ENCODE peak calls at places on chromosomes 7 and 10, in four cellular contexts. D is WTC11, H is SK-N-SH, M is K562. R is an unnamed sample.

GRCh38 chr10:29646238-29646902 is 11.6 kb upstream of the SVIL start:
- DNase-seq in H (peak), D (no peak), M (no peak), R (no peak)

GRCh38 chr7:139108256-139109187 is 998 bp downstream of the ZC3HAV1 start:
- DNase-seq in H (no peak), D (peak), M (no peak), R (no peak)

GRCh38 chr7:129843365-129843898 is 109.3 kb downstream of the UBE2H start:
- DNase-seq in D (peak), M (no peak), H (no peak), R (no peak)

GRCh38 chr7:38182450-38182849 is 4.4 kb downstream of the STARD3NL start:
- DNase-seq in M (peak), H (no peak), D (no peak), R (no peak)

GRCh38 chr10:103666751-103667150 is 173.2 kb downstream of the NEURL1 start:
- DNase-seq in D (no peak), M (no peak), H (no peak), R (no peak)

GRCh38 chr10:43204943-43205671 is 61.8 kb downstream of the RASGEF1A start:
- DNase-seq in D (peak), M (peak), H (peak), R (peak)

GRCh38 chr10:59991661-59992060 is 85.3 kb upstream of the CCDC6 start:
- DNase-seq in H (no peak), D (peak), M (peak), R (no peak)

GRCh38 chr10:132392811-132393694 is 3.9 kb upstream of the PWWP2B start:
- DNase-seq in M (no peak), H (no peak), D (no peak), R (no peak)

GRCh38 chr7:76428868-76429805 is 4.4 kb downstream of the ZP3 start:
- DNase-seq in D (no peak), M (peak), H (no peak), R (no peak)

GRCh38 chr7:44782460-44782859 is 14.0 kb upstream of the PPIA start:
- DNase-seq in D (no peak), H (no peak), M (no peak), R (no peak)

GRCh38 chr10:117364121-117364960 is 10.9 kb downstream of the PDZD8 start:
- DNase-seq in D (no peak), H (no peak), M (peak), R (no peak)

GRCh38 chr10:63156236-63156635 is 23.1 kb downstream of the NRBF2 start:
- DNase-seq in H (no peak), M (no peak), D (no peak), R (no peak)

GRCh38 chr10:59582779-59583178 is 126.9 kb downstream of the SLC16A9 start:
- DNase-seq in H (peak), M (no peak), D (no peak), R (no peak)

GRCh38 chr7:46089281-46089680 is 168.2 kb upstream of the IGFBP3 start:
- DNase-seq in M (no peak), D (no peak), H (no peak), R (no peak)

GRCh38 chr7:20744913-20745587 is 41.6 kb downstream of the SP8 start:
- DNase-seq in H (no peak), M (peak), D (no peak), R (no peak)

GRCh38 chr10:113133497-113133896 is 183.4 kb downstream of the TCF7L2 start:
- DNase-seq in H (no peak), D (no peak), M (no peak), R (no peak)

GRCh38 chr10:101775273-101776131 is at the start of gene FGF8:
- DNase-seq in D (no peak), M (no peak), H (no peak), R (no peak)

GRCh38 chr7:51817694-51818093 is 501.1 kb upstream of the COBL start:
- DNase-seq in M (no peak), H (no peak), D (no peak), R (no peak)

GRCh38 chr7:66013938-66014337 is 31.9 kb upstream of the GUSB start:
- DNase-seq in H (peak), M (peak), D (peak), R (peak)

GRCh38 chr10:128028508-128029279 is 97.5 kb downstream of the MKI67 start:
- DNase-seq in M (no peak), D (no peak), H (no peak), R (no peak)

GRCh38 chr7:3914385-3914784 is 613.3 kb downstream of the SDK1 start:
- DNase-seq in M (no peak), H (no peak), D (no peak), R (peak)

GRCh38 chr10:124279882-124280281 is 138.8 kb downstream of the OAT start:
- DNase-seq in D (no peak), M (no peak), H (no peak), R (no peak)

DNA sequence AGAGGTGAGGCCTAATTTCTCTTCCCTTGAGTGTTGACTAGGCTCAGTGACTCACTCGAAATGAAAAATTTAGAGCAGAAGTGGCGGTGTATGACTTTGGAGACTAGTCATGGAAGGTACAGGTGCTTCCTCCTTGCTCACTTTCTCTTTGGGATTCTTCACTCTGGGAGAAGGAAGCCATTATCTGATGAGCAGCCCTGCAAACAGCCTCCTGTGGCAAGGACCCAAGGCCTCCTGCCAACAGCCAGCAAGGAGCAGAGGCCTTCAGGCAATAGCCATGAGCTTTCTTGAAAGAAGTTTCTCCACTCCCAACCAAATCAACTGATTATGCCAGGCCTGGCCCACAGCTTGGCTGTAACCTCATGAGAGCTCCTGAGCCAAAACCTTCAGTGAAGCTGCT is 369.6 kb upstream of the VWC2 start:
- DNase-seq in M (no peak), H (no peak), D (no peak), R (no peak)
- TF ChIP-seq FOXJ3 in M (no peak), H (no peak), D (no peak), R (no peak)

GRCh38 chr7:99789441-99790070 is 5.6 kb upstream of the CYP3A4 start:
- DNase-seq in D (no peak), H (no peak), M (no peak), R (no peak)
- TF ChIP-seq FOXJ3 in D (no peak), H (no peak), M (no peak), R (no peak)

GRCh38 chr7:133248901-133249300 is 4.0 kb upstream of the EXOC4 start:
- DNase-seq in D (no peak), M (no peak), H (no peak), R (no peak)

GRCh38 chr7:133255461-133255860 is 2.6 kb downstream of the EXOC4 start:
- DNase-seq in D (no peak), H (no peak), M (no peak), R (no peak)

GRCh38 chr7:133253522-133253882 is 624 bp downstream of the EXOC4 start:
- DNase-seq in D (no peak), M (peak), H (no peak), R (peak)

GRCh38 chr7:133252506-133252857 is 396 bp upstream of the EXOC4 start:
- DNase-seq in D (no peak), M (no peak), H (no peak), R (no peak)

DNA sequence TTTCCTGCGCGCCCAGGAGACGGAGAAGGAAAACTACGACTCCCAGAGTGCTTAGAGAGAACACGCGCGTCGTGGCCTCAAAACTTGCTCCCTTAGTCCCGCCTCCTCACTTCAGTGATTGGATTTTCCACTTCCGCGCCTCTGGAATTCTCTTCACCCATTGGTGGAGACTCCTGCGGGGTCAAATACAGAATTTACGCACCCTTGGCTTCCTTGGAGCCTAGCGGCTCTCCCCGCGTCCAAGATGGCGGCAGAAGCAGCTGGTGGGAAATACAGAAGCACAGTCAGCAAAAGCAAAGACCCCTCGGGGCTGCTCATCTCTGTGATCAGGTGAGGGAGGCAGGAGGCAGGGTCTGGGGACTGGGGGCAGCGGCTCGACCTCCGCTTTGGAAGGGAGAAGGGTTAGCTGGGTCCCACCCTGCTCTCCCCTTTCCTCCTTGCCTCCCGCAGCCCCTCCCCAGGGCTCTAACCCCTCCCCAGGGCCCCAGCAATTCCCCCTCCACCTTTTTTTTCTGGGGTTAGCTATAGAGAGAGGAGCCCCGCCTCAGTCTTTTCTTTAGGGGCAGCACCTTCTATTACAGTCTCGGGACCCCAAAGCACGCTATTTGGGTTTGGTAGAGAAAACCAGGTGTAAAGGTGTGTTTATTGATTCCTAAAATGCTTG is at the start of gene EXOC4:
- DNase-seq in M (peak), H (peak), D (peak), R (peak)
- TF ChIP-seq FOXJ3 in M (no peak), H (no peak), D (no peak), R (no peak)

GRCh38 chr7:117808910-117809705 is 64.1 kb downstream of the CTTNBP2 start:
- DNase-seq in D (no peak), H (no peak), M (no peak), R (no peak)

GRCh38 chr7:117806011-117806410 is 67.2 kb downstream of the CTTNBP2 start:
- DNase-seq in M (no peak), D (no peak), H (no peak), R (no peak)

GRCh38 chr7:117809958-117810357 is 63.3 kb downstream of the CTTNBP2 start:
- DNase-seq in H (no peak), D (no peak), M (peak), R (no peak)

GRCh38 chr7:117808273-117808868 is 64.9 kb downstream of the CTTNBP2 start:
- DNase-seq in M (no peak), D (peak), H (no peak), R (no peak)

DNA sequence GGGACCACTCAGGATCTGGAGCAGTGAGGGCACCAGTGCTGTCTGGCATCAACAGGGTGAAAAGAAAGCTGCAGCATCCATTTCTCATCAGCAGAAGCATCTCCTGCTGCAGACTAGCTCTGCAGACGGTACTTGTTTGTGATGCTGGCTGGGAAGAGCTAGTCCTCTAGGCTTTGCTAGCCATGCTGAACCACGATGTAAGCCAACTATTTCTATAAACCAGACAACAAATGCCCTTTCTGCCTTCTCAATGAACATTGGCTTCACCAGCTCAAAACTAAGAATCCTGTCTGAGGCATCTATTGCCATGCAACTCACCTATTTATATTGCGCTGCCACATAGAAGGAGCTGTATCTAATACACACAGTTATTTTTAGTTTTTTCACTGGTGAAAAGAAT is 65.6 kb downstream of the CTTNBP2 start:
- DNase-seq in H (no peak), M (no peak), D (no peak), R (no peak)
- TF ChIP-seq FOXJ3 in H (no peak), M (no peak), D (no peak), R (no peak)

GRCh38 chr10:17652585-17652984 is 8.6 kb downstream of the STAM start:
- DNase-seq in H (no peak), D (no peak), M (no peak), R (no peak)
- TF ChIP-seq FOXJ3 in H (no peak), D (no peak), M (no peak), R (no peak)

DNA sequence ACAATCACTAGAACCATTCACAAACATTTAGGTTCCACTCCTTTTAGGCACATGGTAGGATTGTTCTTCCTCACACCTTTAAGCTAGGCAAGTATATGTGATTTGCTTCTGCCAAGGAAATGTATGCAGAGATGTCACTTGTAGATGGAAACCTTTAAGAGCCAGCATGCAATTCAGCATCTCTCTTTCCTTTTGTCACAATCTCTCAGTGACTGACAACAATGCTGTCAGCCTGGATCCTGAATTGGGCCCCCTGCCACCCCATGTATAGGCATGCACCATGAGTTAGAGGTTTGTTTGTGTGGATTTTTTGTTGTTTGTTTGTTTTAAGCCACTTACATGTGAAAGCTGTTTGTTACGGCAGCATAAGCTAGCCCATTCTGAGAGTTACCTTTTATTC is 169.6 kb upstream of the PDE1C start:
- DNase-seq in D (no peak), H (no peak), M (no peak), R (no peak)
- TF ChIP-seq FOXJ3 in D (no peak), H (no peak), M (no peak), R (no peak)

R was measured in HepG2.